ENCODE peak calls at places on chromosomes 1 and 21, in four cellular contexts. I is body of pancreas, C is thyroid gland, M is uterus. H is an unnamed sample.

GRCh38 chr1:203286161-203286984 is 18.9 kb upstream of the BTG2 start:
- DNase-seq in I (peak), C (peak), M (peak), H (peak)

GRCh38 chr1:182925661-182926060 is 27.3 kb downstream of the SHCBP1L start:
- DNase-seq in M (no peak), I (no peak), C (no peak), H (no peak)

GRCh38 chr1:70090875-70091274 is 114.5 kb downstream of the LRRC40 start:
- DNase-seq in I (no peak), M (no peak), C (no peak), H (no peak)

GRCh38 chr1:229855999-229856650 is 210.9 kb upstream of the GALNT2 start:
- DNase-seq in C (peak), M (no peak), I (peak), H (no peak)

GRCh38 chr1:171715813-171716251 is 26.0 kb downstream of the VAMP4 start:
- DNase-seq in I (no peak), M (no peak), C (peak), H (no peak)

GRCh38 chr1:201144701-201145100 is 9.6 kb downstream of the TMEM9 start:
- DNase-seq in M (no peak), I (no peak), C (no peak), H (peak)

GRCh38 chr1:165279831-165280351 is 76.6 kb downstream of the LMX1A start:
- DNase-seq in M (no peak), C (no peak), I (no peak), H (no peak)

GRCh38 chr1:18653375-18653774 is 22.7 kb downstream of the PAX7 start:
- DNase-seq in M (no peak), I (no peak), C (no peak), H (no peak)

GRCh38 chr1:244599937-244600350 is 53.0 kb upstream of the DESI2 start:
- DNase-seq in I (peak), M (peak), C (no peak), H (no peak)

GRCh38 chr1:39089811-39090519 is 63.8 kb downstream of the NDUFS5 start:
- DNase-seq in I (no peak), M (no peak), C (peak), H (peak)

GRCh38 chr1:33849206-33849605 is 14.7 kb upstream of the HMGB4 start:
- DNase-seq in C (no peak), M (no peak), I (no peak), H (no peak)

GRCh38 chr1:97050501-97050900 is 328.9 kb downstream of the PTBP2 start:
- DNase-seq in C (no peak), I (no peak), M (no peak), H (peak)

GRCh38 chr1:59730759-59731478 is 83.8 kb upstream of the HOOK1 start:
- DNase-seq in C (peak), M (peak), I (peak), H (no peak)

GRCh38 chr1:196723325-196724185 is 51.1 kb upstream of the CFHR3 start:
- DNase-seq in M (no peak), C (peak), I (peak), H (peak)

GRCh38 chr1:94806451-94806861 is 13.7 kb upstream of the SLC44A3 start:
- DNase-seq in I (no peak), M (no peak), C (no peak), H (no peak)

GRCh38 chr1:13760340-13760739 is 60.4 kb downstream of the PRDM2 start:
- DNase-seq in C (no peak), I (no peak), M (no peak), H (no peak)

GRCh38 chr1:201649776-201650607 is 111.1 kb downstream of the NAV1 start:
- DNase-seq in M (peak), I (peak), C (peak), H (peak)

GRCh38 chr1:243343970-243344749 is 88.3 kb downstream of the SDCCAG8 start:
- DNase-seq in M (no peak), C (no peak), I (no peak), H (no peak)

GRCh38 chr1:999797-1000356 is at the start of gene HES4:
- DNase-seq in I (peak), M (peak), C (peak), H (peak)

GRCh38 chr1:8496473-8496872 is 178.6 kb downstream of the SLC45A1 start:
- DNase-seq in M (no peak), C (no peak), I (no peak), H (no peak)
- H3K27ac ChIP-seq in M (peak), C (peak), I (no peak), H (no peak)

DNA sequence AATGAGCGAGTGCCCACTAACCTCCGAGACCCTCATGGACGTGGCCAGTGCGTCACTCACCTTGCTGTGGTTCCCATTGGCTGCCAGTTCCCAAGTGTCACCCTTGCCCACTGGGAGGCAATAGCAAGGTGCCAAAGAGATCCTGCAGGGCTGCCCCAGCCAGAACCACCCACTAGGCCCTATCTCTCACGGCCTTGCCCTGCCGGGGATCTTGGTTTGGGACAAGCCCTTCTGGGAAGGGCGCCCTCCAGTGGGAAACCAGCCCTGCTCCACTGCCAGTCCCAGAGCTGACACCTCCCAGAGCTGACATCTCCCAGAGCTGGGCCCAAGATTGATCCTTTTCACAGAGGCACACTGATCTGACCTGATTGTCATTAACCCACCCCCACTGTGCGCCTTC is 2.1 kb upstream of the SELENON start:
- DNase-seq in M (no peak), C (no peak), I (peak), H (peak)
- TF ChIP-seq CTCF in M (no peak), C (peak), I (peak), H (peak)

GRCh38 chr21:42365770-42366169 is 565 bp downstream of the TFF1 start:
- DNase-seq in C (no peak), M (no peak), I (no peak), H (no peak)

GRCh38 chr21:42364304-42364865 is 1.9 kb downstream of the TFF1 start:
- DNase-seq in I (no peak), M (no peak), C (no peak), H (peak)

GRCh38 chr21:42369821-42370220 is 3.5 kb upstream of the TFF1 start:
- DNase-seq in M (no peak), C (no peak), I (no peak), H (no peak)

GRCh38 chr21:42366292-42367010 is at the start of gene TFF1:
- DNase-seq in I (peak), C (no peak), M (no peak), H (peak)

GRCh38 chr21:42367379-42368165 is 1.2 kb upstream of the TFF1 start:
- DNase-seq in C (no peak), M (no peak), I (no peak), H (no peak)
- H3K4me3 ChIP-seq in C (no peak), M (no peak), I (no peak), H (peak)

DNA sequence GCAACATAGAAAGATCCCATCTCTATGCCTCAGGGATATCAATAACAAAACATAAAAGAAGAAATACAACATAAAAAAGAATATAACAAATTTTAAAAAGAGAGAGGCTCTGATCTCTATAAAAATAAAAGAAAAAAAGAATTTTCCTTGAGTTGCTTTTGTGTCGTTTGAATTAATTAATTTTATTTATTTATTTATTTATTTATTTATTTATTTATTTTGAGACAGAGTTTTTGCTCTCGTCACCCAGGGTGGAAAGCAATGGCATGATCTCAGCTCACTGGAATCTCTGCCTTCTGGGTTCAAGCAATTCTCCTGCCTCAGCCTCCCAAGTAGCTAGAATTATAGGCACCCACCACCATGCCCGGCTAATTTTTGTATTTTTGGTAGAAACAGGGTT is 8.5 kb downstream of the F11R start:
- DNase-seq in M (no peak), C (no peak), I (no peak), H (no peak)
- H3K27ac ChIP-seq in M (peak), C (peak), I (no peak), H (no peak)

DNA sequence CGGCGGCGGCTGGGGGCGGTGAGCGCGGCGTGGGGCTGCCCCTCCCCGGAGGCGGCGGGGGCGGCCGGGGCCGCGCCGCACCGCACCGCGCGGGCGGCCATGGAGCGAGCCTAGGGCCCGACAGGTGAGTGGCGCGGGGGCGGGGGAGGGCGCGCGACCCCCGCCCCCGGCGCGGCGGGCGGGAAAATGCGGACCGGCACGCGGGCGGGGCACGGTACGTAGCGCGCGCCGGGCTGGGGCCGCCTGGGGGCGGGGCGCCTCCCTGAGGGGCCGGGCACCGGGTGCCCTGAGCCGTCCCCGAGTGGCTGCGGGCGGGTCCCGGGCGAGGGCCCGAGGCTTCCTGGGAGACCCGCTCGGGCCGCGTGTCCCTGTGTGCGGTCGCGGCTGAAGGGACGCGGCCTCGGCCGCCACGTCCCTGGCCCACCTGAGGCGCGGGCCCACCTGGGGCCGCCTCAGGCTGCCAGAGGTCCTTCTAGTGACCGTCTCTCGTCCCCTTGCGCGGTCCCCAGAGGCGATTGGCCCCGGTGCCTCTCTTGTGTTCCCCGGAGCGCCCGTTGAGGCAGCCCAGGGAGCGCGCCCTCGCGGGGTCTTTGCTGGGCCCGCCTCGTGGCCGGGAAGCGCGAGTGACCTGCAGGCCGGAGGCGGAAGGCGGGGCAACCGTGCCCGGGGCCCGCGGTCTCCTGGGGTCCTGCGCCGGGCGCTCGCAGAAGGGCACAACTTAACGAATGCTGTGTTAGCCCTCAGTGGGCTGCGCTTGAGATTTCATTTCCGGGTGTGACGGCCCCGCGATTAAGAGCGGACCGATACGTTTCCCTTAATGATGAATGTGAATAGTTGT is 500 bp downstream of the FAM20B start:
- DNase-seq in M (peak), C (peak), I (peak), H (peak)
- TF ChIP-seq CTCF in M (no peak), C (no peak), I (no peak), H (no peak)

GRCh38 chr1:36351222-36351977 is 28.0 kb upstream of the EVA1B start:
- DNase-seq in C (peak), M (no peak), I (no peak), H (no peak)
- H3K4me3 ChIP-seq in C (no peak), M (no peak), I (no peak), H (no peak)

GRCh38 chr21:32424674-32425073 is 12.2 kb downstream of the EVA1C start:
- DNase-seq in I (no peak), C (no peak), M (no peak), H (no peak)

GRCh38 chr21:32426592-32427051 is 14.1 kb downstream of the EVA1C start:
- DNase-seq in C (no peak), M (no peak), I (no peak), H (no peak)

GRCh38 chr21:32425628-32426027 is 13.1 kb downstream of the EVA1C start:
- DNase-seq in C (no peak), M (no peak), I (no peak), H (no peak)

GRCh38 chr21:32427958-32428623 is 15.6 kb downstream of the EVA1C start:
- DNase-seq in M (no peak), C (no peak), I (no peak), H (no peak)

DNA sequence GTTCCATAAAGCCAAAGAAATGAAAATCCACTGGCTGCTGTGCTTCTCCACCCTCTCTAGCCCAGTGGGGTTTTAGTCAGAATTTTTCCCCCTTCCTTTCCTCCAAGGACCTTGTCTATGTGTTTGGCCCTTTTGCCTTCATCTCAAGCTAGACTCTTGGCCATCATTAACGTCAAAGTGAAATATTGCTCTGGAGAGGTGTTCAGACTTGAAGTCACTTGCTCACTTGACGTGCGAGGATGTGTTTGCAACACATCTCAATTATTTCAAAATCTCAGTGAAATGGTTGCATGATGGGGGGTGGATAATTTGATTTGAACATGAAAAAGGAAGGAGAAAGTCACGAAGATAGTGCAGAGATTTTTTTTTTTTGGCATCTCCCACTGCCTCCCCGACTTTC is 13.6 kb downstream of the EVA1C start:
- DNase-seq in C (no peak), M (no peak), I (no peak), H (no peak)
- H3K27ac ChIP-seq in C (no peak), M (peak), I (no peak), H (no peak)

GRCh38 chr21:34801519-34802132 is 132.8 kb downstream of the CLIC6 start:
- DNase-seq in I (no peak), C (peak), M (no peak), H (no peak)
- TF ChIP-seq CTCF in I (peak), C (peak), M (no peak), H (peak)

H was measured in WERI-Rb-1.